ENCODE peak calls at places on chromosome 5, in five cellular contexts. H is astrocyte of the spinal cord; D is tibial artery; P is activated naive CD8-positive, alpha-beta T cell treated with anti-CD3 and anti-CD28 coated beads, Interleukin-2, amount 50 U/mL, for 16 hours; G is stimulated activated CD8-positive, alpha-beta memory T cell treated with anti-CD3 and anti-CD28 coated beads, Interleukin-4, amount 100 ng/mL, for 24 hours. X is an unnamed sample.

GRCh38 chr5:111254613-111255012 is 30.4 kb downstream of the CAMK4 start:
- DNase-seq in H (no peak), D (no peak), P (peak), G (peak), X (no peak)

GRCh38 chr5:172351240-172351778 is 67.7 kb upstream of the UBTD2 start:
- DNase-seq in H (no peak), D (no peak), P (no peak), G (no peak), X (no peak)

GRCh38 chr5:62560786-62561185 is 17.8 kb upstream of the LRRC70 start:
- DNase-seq in H (no peak), D (no peak), P (no peak), G (no peak), X (no peak)

GRCh38 chr5:150593593-150593992 is 46.9 kb upstream of the SYNPO start:
- DNase-seq in H (no peak), D (no peak), P (no peak), G (no peak), X (no peak)

GRCh38 chr5:124906339-124907097 is 160.1 kb upstream of the ZNF608 start:
- DNase-seq in H (peak), D (peak), P (no peak), G (no peak), X (peak)

GRCh38 chr5:14222182-14222581 is 79.0 kb downstream of the TRIO start:
- DNase-seq in H (no peak), D (no peak), P (no peak), G (no peak), X (no peak)

GRCh38 chr5:177430146-177430951 is 3.9 kb downstream of the GRK6 start:
- DNase-seq in H (no peak), D (no peak), P (no peak), G (no peak), X (no peak)

GRCh38 chr5:59766394-59766793 is 127.1 kb downstream of the PDE4D start:
- DNase-seq in H (no peak), D (peak), P (no peak), G (no peak), X (no peak)

GRCh38 chr5:149656576-149657182 is 73.4 kb upstream of the PPARGC1B start:
- DNase-seq in H (no peak), D (no peak), P (no peak), G (no peak), X (peak)

GRCh38 chr5:130652178-130652577 is 512.9 kb downstream of the HINT1 start:
- DNase-seq in H (peak), D (no peak), P (no peak), G (no peak), X (no peak)

GRCh38 chr5:158976035-158976434 is 123.7 kb downstream of the EBF1 start:
- DNase-seq in H (peak), D (no peak), P (no peak), G (no peak), X (no peak)

GRCh38 chr5:151555760-151556576 is 35.2 kb downstream of the FAT2 start:
- DNase-seq in H (no peak), D (no peak), P (no peak), G (no peak), X (no peak)

GRCh38 chr5:31811210-31811609 is 172.3 kb downstream of the PDZD2 start:
- DNase-seq in H (peak), D (no peak), P (no peak), G (no peak), X (no peak)

GRCh38 chr5:137730331-137730730 is 5.6 kb downstream of the KLHL3 start:
- DNase-seq in H (peak), D (no peak), P (no peak), G (no peak), X (no peak)

GRCh38 chr5:77444356-77444755 is 47.8 kb downstream of the WDR41 start:
- DNase-seq in H (no peak), D (no peak), P (no peak), G (no peak), X (no peak)

GRCh38 chr5:141701341-141702119 is 19.5 kb upstream of the ARAP3 start:
- DNase-seq in H (no peak), D (no peak), P (no peak), G (no peak), X (no peak)

GRCh38 chr5:122457178-122457826 is 145.3 kb downstream of the SNCAIP start:
- DNase-seq in H (no peak), D (no peak), P (no peak), G (no peak), X (no peak)